ENCODE peak calls at places on chromosomes 7 and 10, in eight cellular contexts. One of them, this sample, is unnamed.

GRCh38 chr7:128405345-128406146 is 4.2 kb downstream of the IMPDH1 start:
- DNase-seq in pancreas: peak; percentile 79
- DNase-seq in foreskin fibroblast: peak; percentile 38
- DNase-seq in progenitor cell of endocrine pancreas: peak; percentile 39
- DNase-seq in GM13977: peak; percentile 91
- DNase-seq in Peyer's patch: peak; percentile 52
- DNase-seq in brain microvascular endothelial cell: no peak
- DNase-seq in endodermal cell: peak; percentile 80
- DNase-seq in this sample: no peak

GRCh38 chr10:86497621-86498020 is 24.0 kb downstream of the WAPL start:
- DNase-seq in Peyer's patch: no peak
- DNase-seq in pancreas: no peak
- DNase-seq in brain microvascular endothelial cell: no peak
- DNase-seq in foreskin fibroblast: no peak
- DNase-seq in endodermal cell: no peak
- DNase-seq in progenitor cell of endocrine pancreas: no peak
- DNase-seq in GM13977: no peak
- DNase-seq in this sample: no peak

GRCh38 chr7:98469088-98469487 is 68.2 kb upstream of the BAIAP2L1 start:
- DNase-seq in pancreas: no peak
- DNase-seq in progenitor cell of endocrine pancreas: no peak
- DNase-seq in brain microvascular endothelial cell: no peak
- DNase-seq in Peyer's patch: no peak
- DNase-seq in foreskin fibroblast: no peak
- DNase-seq in endodermal cell: no peak
- DNase-seq in GM13977: no peak
- DNase-seq in this sample: no peak

GRCh38 chr10:63717089-63717715 is 196.0 kb downstream of the REEP3 start:
- DNase-seq in brain microvascular endothelial cell: no peak
- DNase-seq in foreskin fibroblast: no peak
- DNase-seq in Peyer's patch: no peak
- DNase-seq in endodermal cell: no peak
- DNase-seq in pancreas: no peak
- DNase-seq in GM13977: no peak
- DNase-seq in progenitor cell of endocrine pancreas: no peak
- DNase-seq in this sample: no peak

GRCh38 chr7:114949227-114949626 is 27.3 kb downstream of the MDFIC start:
- DNase-seq in GM13977: no peak
- DNase-seq in Peyer's patch: no peak
- DNase-seq in foreskin fibroblast: no peak
- DNase-seq in progenitor cell of endocrine pancreas: no peak
- DNase-seq in brain microvascular endothelial cell: no peak
- DNase-seq in endodermal cell: no peak
- DNase-seq in pancreas: no peak
- DNase-seq in this sample: no peak

GRCh38 chr10:45420453-45421192 is 46.6 kb downstream of the ALOX5 start:
- DNase-seq in pancreas: peak; percentile 97
- DNase-seq in Peyer's patch: peak; percentile 78
- DNase-seq in GM13977: peak; percentile 74
- DNase-seq in foreskin fibroblast: peak; percentile 21
- DNase-seq in endodermal cell: no peak
- DNase-seq in brain microvascular endothelial cell: no peak
- DNase-seq in progenitor cell of endocrine pancreas: no peak
- DNase-seq in this sample: peak; percentile 72

GRCh38 chr7:126370038-126370668 is 882.6 kb downstream of the GRM8 start:
- DNase-seq in endodermal cell: no peak
- DNase-seq in Peyer's patch: no peak
- DNase-seq in progenitor cell of endocrine pancreas: no peak
- DNase-seq in brain microvascular endothelial cell: no peak
- DNase-seq in GM13977: no peak
- DNase-seq in pancreas: no peak
- DNase-seq in foreskin fibroblast: no peak
- DNase-seq in this sample: no peak

GRCh38 chr10:90674927-90675326 is 182.9 kb downstream of the HTR7 start:
- DNase-seq in progenitor cell of endocrine pancreas: no peak
- DNase-seq in foreskin fibroblast: peak; percentile 96
- DNase-seq in pancreas: no peak
- DNase-seq in endodermal cell: no peak
- DNase-seq in GM13977: no peak
- DNase-seq in brain microvascular endothelial cell: peak; percentile 98
- DNase-seq in Peyer's patch: no peak
- DNase-seq in this sample: no peak

GRCh38 chr10:110617455-110618162 is 26.5 kb upstream of the RBM20 start:
- DNase-seq in foreskin fibroblast: no peak
- DNase-seq in Peyer's patch: no peak
- DNase-seq in endodermal cell: no peak
- DNase-seq in brain microvascular endothelial cell: no peak
- DNase-seq in pancreas: no peak
- DNase-seq in GM13977: no peak
- DNase-seq in progenitor cell of endocrine pancreas: no peak
- DNase-seq in this sample: no peak

GRCh38 chr10:3848768-3849643 is 64.0 kb upstream of the KLF6 start:
- DNase-seq in brain microvascular endothelial cell: peak; percentile 72
- DNase-seq in foreskin fibroblast: peak; percentile 67
- DNase-seq in Peyer's patch: no peak
- DNase-seq in progenitor cell of endocrine pancreas: no peak
- DNase-seq in pancreas: no peak
- DNase-seq in endodermal cell: no peak
- DNase-seq in GM13977: no peak
- DNase-seq in this sample: no peak

GRCh38 chr7:73769481-73770001 is 529 bp downstream of the CLDN3 start:
- DNase-seq in GM13977: no peak
- DNase-seq in Peyer's patch: no peak
- DNase-seq in brain microvascular endothelial cell: no peak
- DNase-seq in endodermal cell: no peak
- DNase-seq in pancreas: no peak
- DNase-seq in progenitor cell of endocrine pancreas: no peak
- DNase-seq in foreskin fibroblast: no peak
- DNase-seq in this sample: no peak

GRCh38 chr10:70816220-70816894 is 609 bp downstream of the SGPL1 start:
- DNase-seq in progenitor cell of endocrine pancreas: peak; percentile 57
- DNase-seq in foreskin fibroblast: peak; percentile 83
- DNase-seq in brain microvascular endothelial cell: peak; percentile 83
- DNase-seq in endodermal cell: peak; percentile 90
- DNase-seq in pancreas: peak; percentile 86
- DNase-seq in GM13977: peak; percentile 69
- DNase-seq in Peyer's patch: peak; percentile 41
- DNase-seq in this sample: peak; percentile 49

GRCh38 chr10:69421611-69422308 is 5.0 kb upstream of the TACR2 start:
- DNase-seq in brain microvascular endothelial cell: no peak
- DNase-seq in foreskin fibroblast: no peak
- DNase-seq in GM13977: no peak
- DNase-seq in pancreas: no peak
- DNase-seq in endodermal cell: no peak
- DNase-seq in Peyer's patch: no peak
- DNase-seq in progenitor cell of endocrine pancreas: no peak
- DNase-seq in this sample: no peak

GRCh38 chr7:149284343-149284742 is 22.3 kb downstream of the ZNF783 start:
- DNase-seq in GM13977: no peak
- DNase-seq in pancreas: no peak
- DNase-seq in foreskin fibroblast: no peak
- DNase-seq in progenitor cell of endocrine pancreas: no peak
- DNase-seq in endodermal cell: no peak
- DNase-seq in brain microvascular endothelial cell: no peak
- DNase-seq in Peyer's patch: peak; percentile 52
- DNase-seq in this sample: no peak

GRCh38 chr7:26865094-26865388 is 651 bp upstream of the SKAP2 start:
- DNase-seq in endodermal cell: no peak
- DNase-seq in brain microvascular endothelial cell: no peak
- DNase-seq in foreskin fibroblast: no peak
- DNase-seq in GM13977: peak; percentile 47
- DNase-seq in pancreas: peak; percentile 46
- DNase-seq in progenitor cell of endocrine pancreas: peak; percentile 28
- DNase-seq in Peyer's patch: peak; percentile 62
- DNase-seq in this sample: no peak

GRCh38 chr7:140517546-140518369 is 38.5 kb upstream of the MKRN1 start:
- DNase-seq in Peyer's patch: peak; percentile 75
- DNase-seq in foreskin fibroblast: peak; percentile 85
- DNase-seq in brain microvascular endothelial cell: peak; percentile 87
- DNase-seq in pancreas: peak; percentile 93
- DNase-seq in progenitor cell of endocrine pancreas: peak; percentile 79
- DNase-seq in endodermal cell: peak; percentile 99
- DNase-seq in GM13977: peak; percentile 80
- DNase-seq in this sample: peak; percentile 71

GRCh38 chr10:653991-654646 is 35.3 kb downstream of the DIP2C start:
- DNase-seq in brain microvascular endothelial cell: peak; percentile 27
- DNase-seq in pancreas: no peak
- DNase-seq in foreskin fibroblast: no peak
- DNase-seq in GM13977: no peak
- DNase-seq in endodermal cell: peak; percentile 54
- DNase-seq in progenitor cell of endocrine pancreas: no peak
- DNase-seq in Peyer's patch: no peak
- DNase-seq in this sample: no peak

GRCh38 chr7:139619367-139619657 is 95.8 kb downstream of the CLEC2L start:
- DNase-seq in endodermal cell: no peak
- DNase-seq in progenitor cell of endocrine pancreas: no peak
- DNase-seq in foreskin fibroblast: peak; percentile 61
- DNase-seq in GM13977: no peak
- DNase-seq in Peyer's patch: no peak
- DNase-seq in brain microvascular endothelial cell: peak; percentile 16
- DNase-seq in pancreas: no peak
- DNase-seq in this sample: no peak

GRCh38 chr7:73969991-73970390 is 58.0 kb upstream of the ELN start:
- DNase-seq in foreskin fibroblast: no peak
- DNase-seq in pancreas: no peak
- DNase-seq in brain microvascular endothelial cell: no peak
- DNase-seq in progenitor cell of endocrine pancreas: no peak
- DNase-seq in Peyer's patch: no peak
- DNase-seq in GM13977: no peak
- DNase-seq in endodermal cell: no peak
- DNase-seq in this sample: no peak

GRCh38 chr10:91525939-91526712 is 106.7 kb downstream of the PPP1R3C start:
- DNase-seq in Peyer's patch: no peak
- DNase-seq in endodermal cell: no peak
- DNase-seq in pancreas: peak; percentile 74
- DNase-seq in brain microvascular endothelial cell: no peak
- DNase-seq in GM13977: no peak
- DNase-seq in progenitor cell of endocrine pancreas: no peak
- DNase-seq in foreskin fibroblast: no peak
- DNase-seq in this sample: no peak

GRCh38 chr10:86953747-86954680 is 3.4 kb downstream of the MMRN2 start:
- DNase-seq in foreskin fibroblast: peak; percentile 52
- DNase-seq in Peyer's patch: no peak
- DNase-seq in GM13977: no peak
- DNase-seq in progenitor cell of endocrine pancreas: no peak
- DNase-seq in brain microvascular endothelial cell: peak; percentile 44
- DNase-seq in pancreas: peak; percentile 63
- DNase-seq in endodermal cell: peak; percentile 95
- DNase-seq in this sample: no peak

GRCh38 chr7:100407285-100408180 is 21.0 kb downstream of the ZCWPW1 start:
- DNase-seq in pancreas: no peak
- DNase-seq in GM13977: peak; percentile 68
- DNase-seq in endodermal cell: peak; percentile 69
- DNase-seq in progenitor cell of endocrine pancreas: no peak
- DNase-seq in foreskin fibroblast: peak; percentile 58
- DNase-seq in brain microvascular endothelial cell: peak; percentile 75
- DNase-seq in Peyer's patch: peak; percentile 36
- DNase-seq in this sample: peak; percentile 68

GRCh38 chr10:97210576-97210975 is 24.8 kb upstream of the SLIT1 start:
- DNase-seq in Peyer's patch: peak; percentile 68
- DNase-seq in endodermal cell: peak; percentile 95
- DNase-seq in pancreas: no peak
- DNase-seq in foreskin fibroblast: peak; percentile 53
- DNase-seq in brain microvascular endothelial cell: peak; percentile 78
- DNase-seq in GM13977: peak; percentile 75
- DNase-seq in progenitor cell of endocrine pancreas: peak; percentile 80
- DNase-seq in this sample: peak; percentile 70

GRCh38 chr10:17989908-17990767 is 38.4 kb downstream of the SLC39A12 start:
- DNase-seq in progenitor cell of endocrine pancreas: no peak
- DNase-seq in Peyer's patch: no peak
- DNase-seq in pancreas: no peak
- DNase-seq in brain microvascular endothelial cell: peak; percentile 82
- DNase-seq in GM13977: peak; percentile 53
- DNase-seq in endodermal cell: no peak
- DNase-seq in foreskin fibroblast: peak; percentile 80
- DNase-seq in this sample: no peak

GRCh38 chr10:84550756-84551436 is 222.5 kb downstream of the CCSER2 start:
- DNase-seq in progenitor cell of endocrine pancreas: no peak
- DNase-seq in pancreas: no peak
- DNase-seq in GM13977: no peak
- DNase-seq in Peyer's patch: no peak
- DNase-seq in endodermal cell: no peak
- DNase-seq in foreskin fibroblast: no peak
- DNase-seq in brain microvascular endothelial cell: no peak
- DNase-seq in this sample: no peak

GRCh38 chr7:29892231-29892630 is 85.9 kb downstream of the WIPF3 start:
- DNase-seq in endodermal cell: no peak
- DNase-seq in pancreas: no peak
- DNase-seq in brain microvascular endothelial cell: no peak
- DNase-seq in GM13977: no peak
- DNase-seq in foreskin fibroblast: no peak
- DNase-seq in progenitor cell of endocrine pancreas: no peak
- DNase-seq in Peyer's patch: no peak
- DNase-seq in this sample: no peak
- TF ChIP-seq CTCF in endodermal cell: no peak
- TF ChIP-seq CTCF in pancreas: no peak
- TF ChIP-seq CTCF in brain microvascular endothelial cell: no peak
- TF ChIP-seq CTCF in GM13977: no peak
- TF ChIP-seq CTCF in foreskin fibroblast: no peak
- TF ChIP-seq CTCF in progenitor cell of endocrine pancreas: no peak
- TF ChIP-seq CTCF in Peyer's patch: no peak
- TF ChIP-seq CTCF in this sample: no peak

DNA sequence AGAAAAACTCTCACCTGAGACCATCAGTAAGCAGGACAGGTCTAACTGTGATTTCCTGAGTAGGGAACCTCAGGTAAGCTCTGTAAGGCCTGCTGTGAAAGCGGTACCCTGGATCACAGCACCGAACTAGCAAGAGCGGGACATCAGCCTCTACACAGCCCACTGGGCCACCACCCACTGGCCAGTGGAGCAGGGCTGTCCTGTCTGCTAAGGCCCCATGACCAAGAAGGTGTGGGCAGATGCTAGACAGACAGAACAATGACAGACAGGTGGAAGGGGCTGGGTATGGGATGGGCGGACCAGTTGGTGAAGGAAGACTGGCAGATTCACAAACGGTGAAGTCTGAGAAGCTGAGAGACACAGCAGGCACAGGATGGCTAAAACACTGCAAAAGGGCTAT is 79.4 kb upstream of the DDC start:
- DNase-seq in foreskin fibroblast: no peak
- DNase-seq in progenitor cell of endocrine pancreas: no peak
- DNase-seq in pancreas: no peak
- DNase-seq in brain microvascular endothelial cell: no peak
- DNase-seq in GM13977: no peak
- DNase-seq in endodermal cell: no peak
- DNase-seq in Peyer's patch: no peak
- DNase-seq in this sample: no peak
- TF ChIP-seq CTCF in foreskin fibroblast: no peak
- TF ChIP-seq CTCF in progenitor cell of endocrine pancreas: no peak
- TF ChIP-seq CTCF in pancreas: no peak
- TF ChIP-seq CTCF in brain microvascular endothelial cell: no peak
- TF ChIP-seq CTCF in GM13977: no peak
- TF ChIP-seq CTCF in endodermal cell: no peak
- TF ChIP-seq CTCF in Peyer's patch: no peak
- TF ChIP-seq CTCF in this sample: no peak

GRCh38 chr7:135790371-135790977 is 41.9 kb upstream of the FAM180A start:
- DNase-seq in brain microvascular endothelial cell: no peak
- DNase-seq in pancreas: no peak
- DNase-seq in endodermal cell: no peak
- DNase-seq in GM13977: no peak
- DNase-seq in Peyer's patch: no peak
- DNase-seq in progenitor cell of endocrine pancreas: no peak
- DNase-seq in foreskin fibroblast: peak; percentile 48
- DNase-seq in this sample: no peak
- TF ChIP-seq CTCF in brain microvascular endothelial cell: no peak
- TF ChIP-seq CTCF in pancreas: no peak
- TF ChIP-seq CTCF in endodermal cell: no peak
- TF ChIP-seq CTCF in GM13977: no peak
- TF ChIP-seq CTCF in Peyer's patch: no peak
- TF ChIP-seq CTCF in progenitor cell of endocrine pancreas: no peak
- TF ChIP-seq CTCF in foreskin fibroblast: no peak
- TF ChIP-seq CTCF in this sample: no peak

GRCh38 chr7:33673029-33673700 is 232.2 kb upstream of the BMPER start:
- DNase-seq in GM13977: no peak
- DNase-seq in Peyer's patch: no peak
- DNase-seq in progenitor cell of endocrine pancreas: no peak
- DNase-seq in endodermal cell: peak; percentile 65
- DNase-seq in pancreas: no peak
- DNase-seq in brain microvascular endothelial cell: no peak
- DNase-seq in foreskin fibroblast: no peak
- DNase-seq in this sample: no peak
- TF ChIP-seq CTCF in GM13977: no peak
- TF ChIP-seq CTCF in Peyer's patch: no peak
- TF ChIP-seq CTCF in progenitor cell of endocrine pancreas: peak; percentile 14
- TF ChIP-seq CTCF in endodermal cell: peak; percentile 82
- TF ChIP-seq CTCF in pancreas: no peak
- TF ChIP-seq CTCF in brain microvascular endothelial cell: peak; percentile 30
- TF ChIP-seq CTCF in foreskin fibroblast: no peak
- TF ChIP-seq CTCF in this sample: no peak